ENCODE peak calls at places on chromosomes 6 and 20, in eight cellular contexts. O is C1 segment of cervical spinal cord; A is activated CD8-positive, alpha-beta memory T cell treated with anti-CD3 and anti-CD28 coated beads, Interleukin-2, amount 10 ng/mL, durations not matched to agents 7 days and 5 days; I is amygdala; N is cerebellar nuclear complex; V is ELF-1; K is psoas muscle; B is MV-4-11. W is an unnamed sample.

GRCh38 chr6:139895205-139895793 is 520.9 kb upstream of the CITED2 start:
- DNase-seq in O (no peak), A (no peak), I (no peak), N (no peak), V (no peak), K (no peak), B (no peak), W (no peak)

GRCh38 chr6:12449447-12449846 is 159.3 kb downstream of the EDN1 start:
- DNase-seq in O (no peak), A (no peak), I (no peak), N (no peak), V (no peak), K (no peak), B (no peak), W (no peak)

GRCh38 chr6:107784669-107785068 is 39.4 kb downstream of the SCML4 start:
- DNase-seq in O (no peak), A (no peak), I (no peak), N (no peak), V (no peak), K (no peak), B (no peak), W (no peak)

GRCh38 chr6:144922120-144922722 is 637.1 kb downstream of the UTRN start:
- DNase-seq in O (no peak), A (no peak), I (no peak), N (no peak), V (peak), K (no peak), B (peak), W (no peak)

GRCh38 chr6:27720607-27721580 is 191.3 kb downstream of the OR2B2 start:
- DNase-seq in O (no peak), A (no peak), I (no peak), N (no peak), V (peak), K (no peak), B (no peak), W (no peak)

GRCh38 chr20:23508449-23508848 is 17.5 kb downstream of the CST8 start:
- DNase-seq in O (no peak), A (no peak), I (no peak), N (no peak), V (no peak), K (no peak), B (no peak), W (no peak)

GRCh38 chr6:43475506-43475905 is 1.9 kb upstream of the TJAP1 start:
- DNase-seq in O (no peak), A (no peak), I (no peak), N (no peak), V (no peak), K (no peak), B (no peak), W (no peak)

GRCh38 chr6:159979136-159979874 is 10.4 kb downstream of the IGF2R start:
- DNase-seq in O (no peak), A (peak), I (no peak), N (no peak), V (peak), K (peak), B (peak), W (peak)

GRCh38 chr6:167720456-167721285 is 106.0 kb upstream of the AFDN start:
- DNase-seq in O (no peak), A (no peak), I (no peak), N (no peak), V (no peak), K (no peak), B (no peak), W (no peak)